ENCODE peak calls at places on chromosome 4, in six cellular contexts. K is GM12891, S is GM12878, V is HepG2, A is K562, R is H1. L is an unnamed sample.

GRCh38 chr4:163755013-163755412 is 260.5 kb downstream of the TMA16 start:
- DNase-seq in K (no peak), S (peak; percentile 12), V (no peak), A (no peak), R (no peak), L (no peak)

GRCh38 chr4:11548529-11549176 is 120.0 kb upstream of the HS3ST1 start:
- DNase-seq in K (no peak), S (no peak), V (no peak), A (no peak), R (no peak), L (no peak)

GRCh38 chr4:56910172-56910967 is 2.7 kb downstream of the REST start:
- DNase-seq in K (no peak), S (no peak), V (no peak), A (peak; percentile 24), R (no peak), L (no peak)

GRCh38 chr4:122701965-122702364 is 30.5 kb upstream of the BBS12 start:
- DNase-seq in K (no peak), S (no peak), V (no peak), A (no peak), R (no peak), L (no peak)

GRCh38 chr4:6986067-6986780 is 56.9 kb upstream of the TADA2B start:
- DNase-seq in K (no peak), S (no peak), V (no peak), A (peak; percentile 48), R (no peak), L (no peak)

GRCh38 chr4:150366487-150366999 is 215.4 kb upstream of the MAB21L2 start:
- DNase-seq in K (peak; percentile 3), S (peak; percentile 54), V (no peak), A (no peak), R (peak; percentile 51), L (no peak)

GRCh38 chr4:6961496-6962210 is 52.0 kb downstream of the TBC1D14 start:
- DNase-seq in K (no peak), S (no peak), V (no peak), A (no peak), R (no peak), L (no peak)

GRCh38 chr4:149823770-149824221 is 8.2 kb upstream of the IQCM start:
- DNase-seq in K (no peak), S (no peak), V (no peak), A (no peak), R (no peak), L (no peak)

GRCh38 chr4:36260714-36261113 is 16.4 kb upstream of the ARAP2 start:
- DNase-seq in K (no peak), S (no peak), V (no peak), A (no peak), R (no peak), L (no peak)

GRCh38 chr4:82965763-82966162 is 44.9 kb downstream of the LIN54 start:
- DNase-seq in K (no peak), S (no peak), V (no peak), A (no peak), R (no peak), L (no peak)

GRCh38 chr4:68577590-68577989 is 1.5 kb upstream of the UGT2B17 start:
- DNase-seq in K (no peak), S (no peak), V (no peak), A (no peak), R (no peak), L (no peak)

GRCh38 chr4:7828011-7828720 is 111.5 kb downstream of the AFAP1 start:
- DNase-seq in K (no peak), S (no peak), V (no peak), A (no peak), R (no peak), L (no peak)

GRCh38 chr4:98694076-98694475 is 35.7 kb upstream of the TSPAN5 start:
- DNase-seq in K (no peak), S (no peak), V (no peak), A (no peak), R (no peak), L (no peak)

GRCh38 chr4:8495803-8496202 is 55.2 kb downstream of the TRMT44 start:
- DNase-seq in K (no peak), S (no peak), V (no peak), A (peak; percentile 55), R (no peak), L (no peak)

GRCh38 chr4:108355523-108356208 is 186.9 kb upstream of the LEF1 start:
- DNase-seq in K (no peak), S (no peak), V (no peak), A (peak; percentile 20), R (no peak), L (no peak)

GRCh38 chr4:108943371-108943770 is 180.5 kb upstream of the ETNPPL start:
- DNase-seq in K (no peak), S (no peak), V (no peak), A (no peak), R (no peak), L (no peak)

GRCh38 chr4:4918067-4918466 is 58.6 kb downstream of the MSX1 start:
- DNase-seq in K (no peak), S (no peak), V (no peak), A (no peak), R (no peak), L (no peak)

GRCh38 chr4:38131371-38132139 is 171.4 kb downstream of the PTTG2 start:
- DNase-seq in K (no peak), S (peak; percentile 84), V (no peak), A (no peak), R (no peak), L (no peak)

GRCh38 chr4:11549525-11549924 is 120.8 kb upstream of the HS3ST1 start:
- DNase-seq in K (no peak), S (no peak), V (no peak), A (no peak), R (no peak), L (no peak)

GRCh38 chr4:70315928-70316327 is 18.9 kb upstream of the CABS1 start:
- DNase-seq in K (no peak), S (no peak), V (no peak), A (no peak), R (no peak), L (no peak)

DNA sequence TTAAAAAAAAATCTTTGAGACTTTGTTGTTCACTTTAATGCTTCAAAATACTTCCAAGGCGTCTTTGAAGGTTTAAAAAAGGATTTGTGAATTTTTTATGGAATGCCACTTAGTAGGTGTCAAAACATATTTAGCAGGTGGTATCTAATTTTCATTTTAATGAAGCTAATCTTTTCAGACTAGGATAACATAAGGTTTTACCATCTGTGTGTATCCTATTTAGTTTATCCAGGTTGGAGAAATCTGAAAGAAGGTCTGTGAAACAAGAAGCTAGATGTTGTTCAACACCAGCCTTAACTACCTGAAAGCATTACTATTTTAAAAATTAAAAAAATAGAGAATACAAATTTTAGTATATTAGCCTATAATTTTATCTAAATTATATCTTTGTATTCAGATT is 193.4 kb downstream of the GRID2 start:
- DNase-seq in K (no peak), S (no peak), V (no peak), A (no peak), R (no peak), L (no peak)
- TF ChIP-seq POLR2A in K (no peak), S (no peak), V (no peak), A (no peak), R (no peak), L (no peak)

GRCh38 chr4:114012749-114013148 is 33.3 kb upstream of the ARSJ start:
- DNase-seq in K (no peak), S (no peak), V (no peak), A (no peak), R (no peak), L (no peak)

GRCh38 chr4:114019972-114020358 is 40.5 kb upstream of the ARSJ start:
- DNase-seq in K (no peak), S (no peak), V (no peak), A (no peak), R (no peak), L (no peak)

GRCh38 chr4:114019276-114019971 is 40.0 kb upstream of the ARSJ start:
- DNase-seq in K (no peak), S (no peak), V (no peak), A (no peak), R (no peak), L (no peak)

GRCh38 chr4:114017120-114017917 is 37.9 kb upstream of the ARSJ start:
- DNase-seq in K (no peak), S (no peak), V (no peak), A (no peak), R (no peak), L (no peak)

GRCh38 chr4:114015444-114015899 is 36.0 kb upstream of the ARSJ start:
- DNase-seq in K (no peak), S (no peak), V (no peak), A (no peak), R (no peak), L (no peak)
- TF ChIP-seq POLR2AphosphoS5 in K (no peak), S (no peak), V (no peak), A (no peak), R (no peak), L (no peak)

GRCh38 chr4:93199492-93199891 is 629.1 kb upstream of the ATOH1 start:
- DNase-seq in K (peak; percentile 2), S (no peak), V (peak; percentile 41), A (peak; percentile 3), R (no peak), L (no peak)
- TF ChIP-seq TAF1 in K (no peak), S (no peak), V (no peak), A (no peak), R (no peak), L (no peak)

DNA sequence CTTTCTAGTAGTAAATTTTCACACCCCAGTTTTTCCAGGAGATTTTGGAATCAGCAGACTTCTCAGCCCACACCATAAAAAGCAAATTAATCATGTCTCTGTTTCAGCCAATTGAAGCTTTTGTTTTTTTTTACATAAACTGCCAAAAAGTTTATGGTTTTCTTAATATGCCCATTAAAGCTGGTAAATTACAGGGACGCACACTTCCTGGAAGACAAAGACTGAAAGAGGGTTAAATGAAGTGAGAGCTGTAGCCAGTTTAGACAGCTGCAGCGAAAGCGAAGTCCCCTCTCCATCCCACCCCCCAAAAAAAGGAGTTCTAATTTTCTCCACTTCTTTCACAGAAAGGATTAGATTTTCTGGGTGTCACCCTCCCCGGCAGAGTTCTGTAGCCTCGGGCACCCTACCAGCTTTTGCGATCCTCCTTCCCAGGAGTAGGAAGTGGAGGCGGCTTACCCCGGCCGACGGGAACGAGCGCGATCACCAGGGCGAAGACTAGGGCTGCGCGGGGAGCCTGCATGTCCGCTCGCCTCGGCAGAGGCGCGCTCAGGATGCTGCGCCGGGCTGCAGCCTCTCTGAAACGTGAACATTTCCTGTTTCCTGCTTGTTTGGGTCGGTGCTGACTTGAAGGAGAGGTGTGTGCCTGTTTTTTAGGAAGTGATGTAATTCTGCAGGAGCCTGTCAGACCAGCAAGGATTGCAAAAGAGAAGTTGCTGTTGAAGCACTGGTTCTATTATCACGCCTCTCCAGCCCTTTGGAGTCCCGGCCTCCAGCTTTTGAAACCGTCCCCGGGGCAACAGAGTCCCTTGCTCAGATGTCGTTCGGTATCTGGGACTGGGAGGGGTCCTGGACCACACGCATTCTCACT is at the start of gene TMEM154:
- DNase-seq in K (peak; percentile 37), S (no peak), V (no peak), A (no peak), R (peak; percentile 77), L (peak; percentile 42)
- TF ChIP-seq POLR2A in K (peak; percentile 94), S (peak; percentile 95), V (no peak), A (no peak), R (peak; percentile 33), L (peak; percentile 96)

GRCh38 chr4:18366136-18366535 is 344.6 kb upstream of the LCORL start:
- DNase-seq in K (no peak), S (no peak), V (no peak), A (no peak), R (no peak), L (no peak)
- TF ChIP-seq POLR2AphosphoS5 in K (no peak), S (no peak), V (no peak), A (no peak), R (no peak), L (no peak)